ENCODE peak calls at places on chromosome 20, in ten cellular contexts. L, A, N, Y, J, C, S, V, B and E are unnamed samples.

GRCh38 chr20:2652724-2653510 is 485 bp downstream of the NOP56 start:
- DNase-seq in J (no peak), L (peak; percentile 80), S (no peak), Y (no peak), N (peak; percentile 57), C (no peak), B (peak; percentile 7), A (no peak), V (peak; percentile 63), E (peak; percentile 30)

GRCh38 chr20:13199279-13199678 is 21.8 kb upstream of the ISM1 start:
- DNase-seq in N (no peak), V (no peak), B (no peak), J (no peak), Y (no peak), C (no peak), S (no peak), L (no peak), A (no peak), E (no peak)

GRCh38 chr20:58064411-58065010 is 163.9 kb downstream of the ANKRD60 start:
- DNase-seq in C (no peak), L (no peak), A (no peak), J (no peak), Y (no peak), V (no peak), S (no peak), B (no peak), N (no peak), E (no peak)

GRCh38 chr20:50919567-50919966 is 11.7 kb downstream of the ADNP start:
- DNase-seq in B (peak; percentile 90), L (peak; percentile 64), Y (no peak), J (no peak), A (peak; percentile 62), N (no peak), S (peak; percentile 91), C (no peak), V (peak; percentile 89), E (peak; percentile 56)

GRCh38 chr20:58893355-58894151 is 41.0 kb downstream of the GNAS start:
- DNase-seq in V (peak; percentile 85), S (no peak), A (no peak), B (no peak), L (no peak), J (no peak), Y (no peak), C (no peak), N (no peak), E (no peak)

GRCh38 chr20:20463933-20464374 is 96.0 kb downstream of the INSM1 start:
- DNase-seq in A (no peak), N (no peak), V (peak; percentile 5), J (no peak), C (no peak), S (no peak), B (peak; percentile 29), L (no peak), Y (no peak), E (no peak)

GRCh38 chr20:57847104-57847503 is 137.3 kb upstream of the PMEPA1 start:
- DNase-seq in N (no peak), Y (no peak), B (no peak), C (no peak), A (no peak), S (no peak), V (no peak), J (no peak), L (no peak), E (no peak)

GRCh38 chr20:10501377-10501776 is 66.3 kb downstream of the SLX4IP start:
- DNase-seq in N (no peak), A (no peak), S (no peak), B (no peak), Y (no peak), V (no peak), L (peak; percentile 65), J (no peak), C (peak; percentile 89), E (peak; percentile 35)

GRCh38 chr20:2140561-2140960 is 38.9 kb downstream of the STK35 start:
- DNase-seq in L (no peak), V (peak; percentile 77), C (no peak), S (no peak), B (peak; percentile 28), Y (no peak), J (no peak), A (no peak), N (no peak), E (peak; percentile 56)

GRCh38 chr20:24389686-24390085 is 79.7 kb upstream of the SYNDIG1 start:
- DNase-seq in V (no peak), S (no peak), B (no peak), L (peak; percentile 42), Y (no peak), J (no peak), C (no peak), N (no peak), A (no peak), E (no peak)

GRCh38 chr20:44057698-44058675 is 129.0 kb downstream of the JPH2 start:
- DNase-seq in Y (no peak), B (peak; percentile 66), S (no peak), A (no peak), V (peak; percentile 52), N (no peak), J (no peak), C (peak; percentile 7), L (no peak), E (peak; percentile 58)

GRCh38 chr20:18545566-18545965 is 21.7 kb upstream of the SMIM26 start:
- DNase-seq in N (no peak), B (no peak), Y (no peak), A (no peak), S (no peak), V (no peak), C (no peak), J (no peak), L (no peak), E (no peak)

GRCh38 chr20:4483481-4483880 is 238.2 kb upstream of the PRND start:
- DNase-seq in A (no peak), Y (no peak), V (peak; percentile 79), B (peak; percentile 71), J (no peak), L (no peak), N (no peak), S (no peak), C (no peak), E (no peak)

GRCh38 chr20:41526327-41526726 is 91.8 kb downstream of the CHD6 start:
- DNase-seq in C (no peak), Y (no peak), S (no peak), B (no peak), A (no peak), V (no peak), J (no peak), L (no peak), N (no peak), E (no peak)

GRCh38 chr20:23637282-23638221 is at the start of gene CST3:
- DNase-seq in B (peak; percentile 89), Y (no peak), L (peak; percentile 94), J (peak; percentile 95), V (peak; percentile 93), C (peak; percentile 77), S (no peak), N (peak; percentile 94), A (peak; percentile 91), E (peak; percentile 86)

GRCh38 chr20:59736366-59736765 is 132.0 kb downstream of the PHACTR3 start:
- DNase-seq in J (no peak), L (no peak), V (no peak), S (no peak), C (no peak), A (no peak), N (no peak), B (no peak), Y (no peak), E (no peak)

GRCh38 chr20:37218431-37218830 is 39.1 kb upstream of the MROH8 start:
- DNase-seq in Y (no peak), B (no peak), S (no peak), A (no peak), C (no peak), L (no peak), J (no peak), N (no peak), V (peak; percentile 25), E (no peak)
- H3K4me3 ChIP-seq in Y (no peak overlapping the region), B (no peak overlapping the region), S (no peak overlapping the region), A (no peak overlapping the region), C (no peak overlapping the region), L (no peak overlapping the region), J (no peak overlapping the region), N (no peak overlapping the region), V (no peak overlapping the region), E (no peak overlapping the region)

GRCh38 chr20:49482173-49482572 is 295 bp downstream of the KCNB1 start:
- DNase-seq in Y (no peak), N (no peak), J (no peak), A (no peak), V (no peak), S (no peak), L (no peak), C (no peak), B (no peak), E (no peak)
- H3K4me3 ChIP-seq in Y (no peak overlapping the region), N (peak overlapping the region; percentile 1), J (peak overlapping the region; percentile 59), A (no peak overlapping the region), V (no peak overlapping the region), S (no peak overlapping the region), L (no peak overlapping the region), C (peak overlapping the region; percentile 48), B (no peak overlapping the region), E (peak overlapping the region; percentile 2)

DNA sequence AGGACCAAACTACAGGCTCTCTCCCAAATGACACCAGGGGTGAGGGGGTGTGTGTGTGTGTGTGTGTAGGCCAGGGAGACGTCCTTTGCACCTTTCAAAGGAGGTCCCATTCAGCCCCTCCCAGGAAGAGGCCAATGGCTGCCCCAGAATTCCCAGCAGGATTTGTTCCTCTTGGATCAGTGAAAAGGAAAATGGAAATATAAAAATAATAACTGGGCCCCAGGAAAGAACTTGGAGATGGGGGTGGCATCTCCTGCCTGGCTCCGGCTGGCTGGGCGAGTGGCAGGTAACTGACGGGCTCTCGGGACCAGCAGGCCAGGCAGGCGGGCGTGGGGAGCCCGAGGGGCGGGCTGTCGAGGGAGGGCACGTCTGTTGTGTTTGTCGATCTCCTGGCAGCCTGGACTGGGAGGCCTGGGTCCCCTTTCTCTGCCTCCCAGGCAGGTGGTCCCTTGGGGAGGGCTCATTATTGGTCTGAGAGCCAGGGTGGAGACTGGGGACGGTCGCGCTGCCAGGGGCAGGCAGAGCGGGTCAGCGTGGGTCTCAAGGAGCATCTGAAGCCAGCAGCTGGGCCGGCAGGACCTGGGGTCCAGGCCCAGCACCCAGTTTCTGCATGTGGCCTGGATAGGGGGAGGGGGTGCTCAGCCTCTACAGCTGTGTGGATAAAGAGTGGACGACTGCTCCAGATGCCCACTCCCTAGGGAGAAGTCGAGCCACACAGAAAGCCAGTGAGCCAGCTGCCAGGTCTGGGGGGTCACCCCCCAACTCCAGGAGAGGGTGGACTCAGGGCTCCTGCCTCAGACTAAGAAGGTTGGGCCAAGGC is 3.1 kb downstream of the NOL4L start:
- DNase-seq in Y (no peak), A (no peak), C (no peak), J (no peak), B (no peak), S (no peak), L (no peak), V (no peak), N (no peak), E (no peak)
- H3K4me3 ChIP-seq in Y (no peak overlapping the region), A (no peak overlapping the region), C (no peak overlapping the region), J (no peak overlapping the region), B (no peak overlapping the region), S (no peak overlapping the region), L (no peak overlapping the region), V (no peak overlapping the region), N (no peak overlapping the region), E (no peak overlapping the region)

DNA sequence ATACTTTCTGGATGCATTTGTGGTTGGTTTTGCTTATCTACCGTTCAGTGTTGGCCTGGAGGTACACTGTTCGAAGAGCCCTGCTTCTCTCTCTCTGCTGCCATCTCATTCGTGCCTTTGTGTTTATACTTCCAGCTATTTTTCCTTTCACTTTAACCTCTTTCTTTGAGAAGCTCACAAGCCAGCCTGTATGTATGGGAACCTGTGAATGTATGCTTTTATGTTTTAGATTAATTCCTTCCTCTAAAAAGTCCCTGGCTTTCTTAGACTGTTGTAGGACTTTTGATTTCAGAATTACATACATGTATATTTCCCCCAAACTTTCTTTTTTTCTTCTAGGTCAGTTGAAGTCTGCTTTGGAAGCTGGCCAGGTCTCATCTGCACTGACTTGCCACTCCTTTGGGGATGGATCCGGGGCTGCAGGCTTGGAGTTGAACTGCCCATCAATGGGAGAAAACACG is 83.0 kb downstream of the SCAND1 start:
- DNase-seq in B (peak; percentile 50), C (peak; percentile 31), A (peak; percentile 50), J (no peak), V (peak; percentile 58), Y (no peak), S (no peak), N (no peak), L (no peak), E (peak; percentile 73)
- H3K4me3 ChIP-seq in B (no peak overlapping the region), C (no peak overlapping the region), A (no peak overlapping the region), J (no peak overlapping the region), V (peak overlapping the region; percentile 57), Y (no peak overlapping the region), S (no peak overlapping the region), N (no peak overlapping the region), L (no peak overlapping the region), E (peak overlapping the region; percentile 28)